ENCODE peak calls at places on chromosome X, in eight cellular contexts. L, V, C, T, E, F, R and Y are unnamed samples.

GRCh38 chrX:107206697-107207065 is 270 bp downstream of the DNAAF6 start:
- DNase-seq in L (no peak), E (no peak), T (no peak), F (no peak), C (no peak), R (no peak), V (no peak), Y (no peak)

GRCh38 chrX:9182041-9182440 is 148.1 kb upstream of the FAM9B start:
- DNase-seq in C (no peak), T (no peak), F (no peak), E (no peak), L (no peak), V (no peak), R (no peak), Y (no peak)

GRCh38 chrX:94178145-94178790 is 504.3 kb downstream of the FAM133A start:
- DNase-seq in T (no peak), C (no peak), R (no peak), L (no peak), F (no peak), E (no peak), V (no peak), Y (no peak)

GRCh38 chrX:94758130-94758529 is 1084.1 kb downstream of the FAM133A start:
- DNase-seq in E (no peak), F (no peak), T (no peak), L (no peak), C (no peak), V (no peak), R (no peak), Y (no peak)

GRCh38 chrX:101040197-101040596 is 11.7 kb downstream of the TRMT2B start:
- DNase-seq in L (no peak), E (no peak), T (no peak), F (no peak), V (no peak), C (no peak), R (no peak), Y (no peak)

GRCh38 chrX:85003655-85004244 is at the start of gene APOOL:
- DNase-seq in L (peak), E (peak), F (peak), C (peak), T (peak), V (peak), R (peak), Y (peak)

GRCh38 chrX:15947648-15948317 is 93.2 kb upstream of the AP1S2 start:
- DNase-seq in C (no peak), L (peak), T (no peak), V (no peak), R (no peak), E (no peak), F (no peak), Y (no peak)

GRCh38 chrX:54994668-54995452 is 872 bp upstream of the PFKFB1 start:
- DNase-seq in F (no peak), V (no peak), R (peak), T (no peak), E (no peak), C (no peak), L (no peak), Y (no peak)

GRCh38 chrX:53813663-53814440 is 127.3 kb upstream of the HUWE1 start:
- DNase-seq in F (no peak), C (no peak), T (no peak), L (no peak), V (no peak), E (no peak), R (no peak), Y (no peak)

GRCh38 chrX:134626434-134626833 is 31.8 kb downstream of the PLAC1 start:
- DNase-seq in R (no peak), C (no peak), F (no peak), T (no peak), L (no peak), E (no peak), V (no peak), Y (no peak)

GRCh38 chrX:140866446-140866845 is 135.9 kb upstream of the SPANXB1 start:
- DNase-seq in F (no peak), R (no peak), L (no peak), T (no peak), E (no peak), V (no peak), C (no peak), Y (no peak)

GRCh38 chrX:20224814-20225487 is 41.8 kb downstream of the RPS6KA3 start:
- DNase-seq in T (no peak), L (no peak), R (no peak), F (no peak), C (no peak), E (no peak), V (no peak), Y (no peak)

GRCh38 chrX:11664211-11664888 is 1.4 kb downstream of the ARHGAP6 start:
- DNase-seq in L (no peak), E (no peak), C (peak), T (no peak), R (peak), V (no peak), F (peak), Y (no peak)
- H3K4me3 ChIP-seq in L (peak), E (no peak), C (peak), T (peak), R (peak), V (peak), F (peak), Y (peak)

GRCh38 chrX:105328773-105329172 is 108.3 kb upstream of the TEX13A start:
- DNase-seq in R (no peak), F (no peak), T (no peak), C (no peak), V (no peak), L (no peak), E (no peak), Y (no peak)

DNA sequence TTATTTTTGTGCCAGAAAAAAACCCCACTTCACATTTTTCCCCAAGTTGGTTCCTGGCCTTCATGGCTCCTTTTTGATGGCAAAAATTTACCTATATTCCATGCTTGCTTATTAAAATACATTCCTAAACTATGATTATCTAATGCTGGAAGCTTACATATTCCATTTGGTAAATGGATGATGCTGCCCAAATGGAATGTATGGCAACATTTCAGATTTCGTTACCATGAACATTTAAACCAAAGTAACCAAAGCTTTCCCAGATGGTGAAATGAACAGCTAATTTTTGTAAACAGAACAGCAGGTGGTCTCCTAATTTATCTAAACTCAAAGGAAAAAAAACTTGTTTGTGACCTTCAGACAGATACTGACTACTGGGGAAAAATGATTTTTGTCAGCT is 110.8 kb upstream of the TEX13A start:
- DNase-seq in F (no peak), V (no peak), R (no peak), T (no peak), E (no peak), C (no peak), L (peak), Y (no peak)
- H3K27ac ChIP-seq in F (no peak), V (no peak), R (no peak), T (no peak), E (no peak), C (no peak), L (no peak), Y (no peak)

GRCh38 chrX:115616943-115617563 is 56.1 kb downstream of the PLS3 start:
- DNase-seq in T (no peak), R (no peak), F (no peak), C (no peak), L (peak), E (peak), V (no peak), Y (no peak)
- H3K4me3 ChIP-seq in T (no peak), R (no peak), F (no peak), C (no peak), L (no peak), E (peak), V (no peak), Y (no peak)

GRCh38 chrX:69095260-69095659 is 70.0 kb downstream of the PJA1 start:
- DNase-seq in V (no peak), F (no peak), C (no peak), T (no peak), L (no peak), E (no peak), R (no peak), Y (no peak)
- H3K27ac ChIP-seq in V (no peak), F (no peak), C (no peak), T (no peak), L (no peak), E (no peak), R (no peak), Y (no peak)

GRCh38 chrX:39688219-39688575 is 409.6 kb downstream of the BCOR start:
- DNase-seq in C (no peak), F (no peak), R (no peak), E (no peak), T (no peak), V (no peak), L (no peak), Y (no peak)

GRCh38 chrX:39690541-39691415 is 407.0 kb downstream of the BCOR start:
- DNase-seq in F (no peak), L (no peak), C (no peak), V (no peak), R (no peak), T (no peak), E (no peak), Y (no peak)

GRCh38 chrX:39691724-39692123 is 406.0 kb downstream of the BCOR start:
- DNase-seq in F (no peak), E (no peak), C (no peak), V (no peak), R (no peak), L (no peak), T (no peak), Y (no peak)

GRCh38 chrX:39688576-39689373 is 409.0 kb downstream of the BCOR start:
- DNase-seq in T (peak), C (peak), L (no peak), R (peak), E (peak), F (peak), V (peak), Y (peak)

GRCh38 chrX:39689374-39690104 is 408.2 kb downstream of the BCOR start:
- DNase-seq in C (no peak), E (no peak), V (no peak), T (no peak), F (no peak), R (no peak), L (no peak), Y (no peak)
- H3K4me3 ChIP-seq in C (peak), E (peak), V (peak), T (peak), F (no peak), R (peak), L (peak), Y (peak)

GRCh38 chrX:12953420-12953819 is 21.5 kb upstream of the TMSB4X start:
- DNase-seq in F (no peak), R (no peak), L (no peak), E (no peak), T (no peak), V (no peak), C (no peak), Y (no peak)
- H3K27ac ChIP-seq in F (no peak), R (no peak), L (no peak), E (no peak), T (peak), V (no peak), C (no peak), Y (no peak)

GRCh38 chrX:136694491-136695087 is 46.6 kb downstream of the CD40LG start:
- DNase-seq in R (no peak), F (no peak), C (no peak), T (no peak), V (no peak), L (peak), E (peak), Y (no peak)
- H3K4me3 ChIP-seq in R (no peak), F (no peak), C (no peak), T (no peak), V (no peak), L (no peak), E (no peak), Y (no peak)

GRCh38 chrX:17414057-17414658 is 39.2 kb downstream of the NHS start:
- DNase-seq in R (no peak), E (no peak), V (no peak), C (peak), F (no peak), L (no peak), T (peak), Y (no peak)

GRCh38 chrX:17415242-17415815 is 40.3 kb downstream of the NHS start:
- DNase-seq in L (peak), C (no peak), V (no peak), T (no peak), E (no peak), R (no peak), F (no peak), Y (no peak)

GRCh38 chrX:17412692-17413091 is 37.7 kb downstream of the NHS start:
- DNase-seq in R (no peak), E (peak), L (peak), F (no peak), C (no peak), V (no peak), T (no peak), Y (no peak)

GRCh38 chrX:17413228-17413627 is 38.2 kb downstream of the NHS start:
- DNase-seq in R (no peak), E (no peak), C (no peak), T (no peak), L (no peak), V (no peak), F (no peak), Y (no peak)

GRCh38 chrX:17414839-17415238 is 39.8 kb downstream of the NHS start:
- DNase-seq in E (no peak), V (peak), F (peak), L (no peak), T (no peak), R (no peak), C (peak), Y (no peak)
- H3K27ac ChIP-seq in E (no peak), V (no peak), F (peak), L (peak), T (no peak), R (no peak), C (no peak), Y (no peak)

GRCh38 chrX:45811307-45811706 is 610.6 kb upstream of the DIPK2B start:
- DNase-seq in T (no peak), C (no peak), L (no peak), V (no peak), R (no peak), E (no peak), F (no peak), Y (no peak)

GRCh38 chrX:45803383-45803921 is 602.8 kb upstream of the DIPK2B start:
- DNase-seq in F (no peak), E (no peak), V (no peak), R (no peak), T (no peak), C (no peak), L (peak), Y (no peak)

GRCh38 chrX:45806410-45807121 is 605.9 kb upstream of the DIPK2B start:
- DNase-seq in T (no peak), C (peak), R (no peak), E (no peak), V (no peak), L (peak), F (no peak), Y (no peak)

DNA sequence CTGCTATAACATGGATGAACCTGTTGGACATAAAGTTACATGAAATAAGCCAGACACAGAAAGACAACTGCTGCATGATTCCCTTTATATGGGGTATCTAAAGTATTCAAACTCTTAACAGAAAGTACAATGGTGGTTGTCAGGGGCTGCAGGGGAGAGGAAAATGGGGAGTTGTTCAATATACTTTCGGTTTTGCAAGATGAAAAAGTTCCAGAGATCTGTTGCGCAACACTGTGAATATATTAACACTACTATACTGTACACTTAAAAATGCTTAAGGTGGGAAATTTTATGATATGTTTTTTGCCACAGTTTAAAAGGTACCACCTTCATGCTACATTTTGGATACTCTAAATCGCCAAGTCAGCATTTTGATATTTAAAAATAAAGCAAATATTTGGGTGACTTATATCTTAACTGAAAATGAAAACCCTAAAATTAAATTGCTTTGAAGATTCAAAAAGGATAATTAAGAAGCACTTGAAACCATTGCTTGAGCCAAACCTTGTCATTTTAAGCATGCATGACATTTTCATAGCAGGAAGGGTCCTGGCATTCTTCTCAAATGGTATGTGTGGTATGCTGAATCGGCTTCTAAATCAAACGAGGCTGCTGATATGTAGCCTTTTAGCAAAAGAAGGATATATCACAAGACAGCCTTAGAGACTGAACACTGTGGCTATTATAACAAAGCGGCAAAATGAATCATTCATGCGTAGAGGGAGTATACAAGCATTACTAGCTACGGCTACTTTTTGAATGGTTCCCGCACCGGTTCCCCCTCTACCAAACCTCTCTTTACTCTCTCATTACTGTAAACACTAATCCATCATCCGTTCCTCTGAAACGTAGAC is 607.1 kb upstream of the DIPK2B start:
- DNase-seq in T (no peak), C (no peak), L (peak), V (no peak), R (no peak), F (no peak), E (no peak), Y (no peak)
- H3K4me3 ChIP-seq in T (peak), C (no peak), L (peak), V (no peak), R (no peak), F (peak), E (peak), Y (peak)

GRCh38 chrX:74343327-74343969 is 39.5 kb downstream of the ZCCHC13 start:
- DNase-seq in V (no peak), R (no peak), T (no peak), C (no peak), F (no peak), E (no peak), L (no peak), Y (no peak)
- H3K27ac ChIP-seq in V (no peak), R (no peak), T (no peak), C (no peak), F (no peak), E (peak), L (no peak), Y (no peak)